ENCODE peak calls at places on chromosomes 4 and X, in seven cellular contexts. T is astrocyte of the spinal cord, B is Caco-2, L is choroid plexus epithelial cell, W is GM12864, N is H1, G is dorsolateral prefrontal cortex. S is an unnamed sample.

GRCh38 chrX:413322-414201 is 26.9 kb upstream of the PPP2R3B start:
- DNase-seq in T (peak), B (no peak), L (peak), W (no peak), N (peak), G (no peak), S (peak)

GRCh38 chr4:55154290-55154880 is 29.0 kb upstream of the KDR start:
- DNase-seq in T (no peak), B (no peak), L (no peak), W (no peak), N (no peak), G (no peak), S (no peak)

GRCh38 chrX:13652256-13653021 is 502 bp upstream of the TCEANC start:
- DNase-seq in T (peak), B (no peak), L (peak), W (no peak), N (no peak), G (no peak), S (peak)

GRCh38 chr4:53644607-53645006 is 53.3 kb upstream of the LNX1 start:
- DNase-seq in T (no peak), B (peak), L (no peak), W (no peak), N (no peak), G (no peak), S (no peak)

GRCh38 chrX:7614616-7615015 is 228.4 kb upstream of the VCX start:
- DNase-seq in T (no peak), B (no peak), L (no peak), W (no peak), N (no peak), G (no peak), S (no peak)

GRCh38 chr4:21380861-21381260 is 567.7 kb downstream of the KCNIP4 start:
- DNase-seq in T (no peak), B (no peak), L (no peak), W (no peak), N (no peak), G (peak), S (no peak)

GRCh38 chr4:108001540-108001939 is 11.9 kb downstream of the HADH start:
- DNase-seq in T (no peak), B (no peak), L (no peak), W (no peak), N (no peak), G (no peak), S (no peak)

GRCh38 chrX:68691921-68692320 is 44.5 kb downstream of the STARD8 start:
- DNase-seq in T (no peak), B (no peak), L (no peak), W (no peak), N (no peak), G (no peak), S (no peak)

GRCh38 chrX:105527759-105528158 is 294.6 kb upstream of the NRK start:
- DNase-seq in T (no peak), B (no peak), L (no peak), W (no peak), N (no peak), G (no peak), S (no peak)

GRCh38 chr4:143335979-143336827 is 473 bp upstream of the GAB1 start:
- DNase-seq in T (peak), B (peak), L (peak), W (no peak), N (peak), G (peak), S (peak)

GRCh38 chr4:151667025-151667424 is 93.8 kb downstream of the GATB start:
- DNase-seq in T (no peak), B (no peak), L (no peak), W (no peak), N (no peak), G (no peak), S (no peak)

GRCh38 chr4:24630937-24631336 is 46.6 kb upstream of the DHX15 start:
- DNase-seq in T (no peak), B (no peak), L (peak), W (no peak), N (no peak), G (no peak), S (peak)

GRCh38 chr4:156779774-156780173 is 191.8 kb downstream of the PDGFC start:
- DNase-seq in T (peak), B (no peak), L (peak), W (no peak), N (no peak), G (no peak), S (peak)

GRCh38 chr4:133641191-133641590 is 492.1 kb downstream of the PCDH10 start:
- DNase-seq in T (no peak), B (no peak), L (no peak), W (no peak), N (no peak), G (no peak), S (no peak)

GRCh38 chr4:681736-682451 is 7.1 kb downstream of the SLC49A3 start:
- DNase-seq in T (no peak), B (peak), L (no peak), W (no peak), N (peak), G (no peak), S (no peak)

GRCh38 chr4:184731056-184731455 is 2.8 kb downstream of the CENPU start:
- DNase-seq in T (no peak), B (no peak), L (no peak), W (no peak), N (no peak), G (no peak), S (no peak)

GRCh38 chrX:13658602-13659001 is 5.7 kb downstream of the TCEANC start:
- DNase-seq in T (peak), B (no peak), L (peak), W (peak), N (no peak), G (no peak), S (peak)

GRCh38 chr4:150381671-150382427 is 200.1 kb upstream of the MAB21L2 start:
- DNase-seq in T (no peak), B (no peak), L (peak), W (no peak), N (no peak), G (no peak), S (peak)

GRCh38 chrX:13398073-13398823 is 78.4 kb upstream of the ATXN3L start:
- DNase-seq in T (peak), B (peak), L (peak), W (no peak), N (no peak), G (no peak), S (peak)

GRCh38 chr4:145098675-145099037 is 545 bp downstream of the ABCE1 start:
- DNase-seq in T (peak), B (no peak), L (peak), W (peak), N (no peak), G (no peak), S (peak)

GRCh38 chr4:91064157-91064853 is 937.1 kb downstream of the CCSER1 start:
- DNase-seq in T (peak), B (peak), L (peak), W (no peak), N (peak), G (no peak), S (peak)

GRCh38 chr4:21476753-21477152 is 471.8 kb downstream of the KCNIP4 start:
- DNase-seq in T (peak), B (peak), L (peak), W (no peak), N (peak), G (no peak), S (peak)

GRCh38 chr4:135144498-135144897 is 942.9 kb upstream of the PABPC4L start:
- DNase-seq in T (no peak), B (no peak), L (no peak), W (no peak), N (no peak), G (no peak), S (no peak)

GRCh38 chr4:57156242-57156990 is 46.2 kb upstream of the IGFBP7 start:
- DNase-seq in T (no peak), B (no peak), L (no peak), W (no peak), N (no peak), G (no peak), S (no peak)

GRCh38 chr4:15947684-15948083 is 9.1 kb upstream of the FGFBP1 start:
- DNase-seq in T (no peak), B (no peak), L (no peak), W (no peak), N (no peak), G (no peak), S (no peak)

GRCh38 chr4:156493858-156494257 is 477.7 kb downstream of the PDGFC start:
- DNase-seq in T (no peak), B (no peak), L (no peak), W (no peak), N (no peak), G (no peak), S (no peak)

GRCh38 chr4:680565-680930 is 6.2 kb downstream of the MYL5 start:
- DNase-seq in T (no peak), B (no peak), L (no peak), W (no peak), N (peak), G (no peak), S (no peak)

GRCh38 chr4:182297659-182298058 is 54.5 kb downstream of the TENM3 start:
- DNase-seq in T (peak), B (no peak), L (peak), W (no peak), N (no peak), G (no peak), S (no peak)

GRCh38 chr4:68366600-68366999 is 16.7 kb upstream of the YTHDC1 start:
- DNase-seq in T (no peak), B (no peak), L (peak), W (no peak), N (no peak), G (no peak), S (no peak)

GRCh38 chrX:97806238-97806637 is 922.5 kb downstream of the RPA4 start:
- DNase-seq in T (peak), B (no peak), L (no peak), W (no peak), N (no peak), G (no peak), S (no peak)

GRCh38 chrX:10884246-10884645 is 226.9 kb upstream of the HCCS start:
- DNase-seq in T (no peak), B (no peak), L (peak), W (no peak), N (no peak), G (no peak), S (peak)

GRCh38 chr4:163400911-163401310 is 57.2 kb downstream of the NPY5R start:
- DNase-seq in T (no peak), B (no peak), L (no peak), W (no peak), N (no peak), G (no peak), S (no peak)

GRCh38 chr4:163404080-163404479 is 60.4 kb downstream of the NPY5R start:
- DNase-seq in T (no peak), B (no peak), L (no peak), W (no peak), N (no peak), G (no peak), S (no peak)

DNA sequence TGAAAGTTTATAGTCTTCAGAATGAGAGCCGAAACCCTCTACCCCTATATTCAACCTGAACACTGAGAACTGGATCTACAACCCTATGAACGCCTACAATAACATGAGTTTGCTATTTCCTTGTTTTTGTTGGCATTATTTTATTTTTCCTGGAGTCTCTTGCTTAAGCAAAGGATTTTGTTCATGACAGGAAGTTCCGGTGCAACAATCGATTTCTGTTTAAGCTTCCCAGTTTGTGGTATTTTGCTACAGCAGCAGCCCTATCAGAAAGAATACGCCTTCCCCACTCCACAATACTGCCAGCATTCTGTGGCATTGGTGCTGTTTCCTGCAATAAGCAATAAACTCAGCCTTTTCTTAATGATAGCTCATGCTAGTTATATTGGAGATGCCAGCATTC is 60.9 kb downstream of the NPY5R start:
- DNase-seq in T (peak), B (no peak), L (peak), W (no peak), N (no peak), G (no peak), S (peak)
- H3K4me3 ChIP-seq in T (no peak), B (no peak), L (peak), W (no peak), N (no peak), G (no peak), S (no peak)

GRCh38 chr4:69577245-69577644 is 62.2 kb downstream of the UGT2A2 start:
- DNase-seq in T (no peak), B (no peak), L (no peak), W (no peak), N (no peak), G (no peak), S (no peak)

DNA sequence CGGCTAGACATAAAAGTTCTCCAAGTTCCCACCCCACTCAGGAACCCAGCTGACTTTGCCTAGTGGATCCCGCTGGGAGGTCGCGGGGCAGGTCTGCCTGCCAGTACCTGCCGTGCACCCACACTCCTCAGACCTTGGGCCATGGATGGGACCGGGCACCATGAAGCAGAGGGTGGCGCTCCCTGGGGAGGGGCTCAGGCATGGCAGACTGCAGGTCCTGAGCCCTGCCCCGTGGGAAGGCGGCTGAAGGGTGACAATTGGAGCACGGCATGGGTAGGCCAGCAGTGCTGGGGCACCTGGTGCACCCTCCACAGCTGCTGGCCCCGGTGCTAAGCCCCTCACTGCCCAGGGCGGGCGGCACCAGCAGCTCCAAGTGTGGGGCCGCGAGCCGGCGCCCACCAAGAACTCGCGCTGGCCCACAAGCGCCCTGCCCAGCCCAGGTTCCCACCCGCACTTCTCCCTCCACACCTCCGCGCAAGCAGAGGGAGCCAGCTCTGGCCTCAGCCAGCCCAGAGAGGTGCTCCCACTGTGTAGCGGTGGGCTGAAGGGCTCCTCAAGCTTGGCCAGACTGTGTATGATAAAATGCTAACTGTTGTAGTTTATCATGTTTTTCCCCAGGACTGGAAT is 63.1 kb downstream of the UGT2A2 start:
- DNase-seq in T (no peak), B (no peak), L (no peak), W (no peak), N (no peak), G (no peak), S (no peak)
- TF ChIP-seq CTCF in T (no peak), B (no peak), L (no peak), W (no peak), N (no peak), G (no peak), S (no peak)

GRCh38 chr4:6235901-6236625 is 33.6 kb upstream of the WFS1 start:
- DNase-seq in T (no peak), B (no peak), L (peak), W (no peak), N (no peak), G (peak), S (no peak)
- H3K4me3 ChIP-seq in T (no peak), B (no peak), L (no peak), W (no peak), N (no peak), G (no peak), S (no peak)

DNA sequence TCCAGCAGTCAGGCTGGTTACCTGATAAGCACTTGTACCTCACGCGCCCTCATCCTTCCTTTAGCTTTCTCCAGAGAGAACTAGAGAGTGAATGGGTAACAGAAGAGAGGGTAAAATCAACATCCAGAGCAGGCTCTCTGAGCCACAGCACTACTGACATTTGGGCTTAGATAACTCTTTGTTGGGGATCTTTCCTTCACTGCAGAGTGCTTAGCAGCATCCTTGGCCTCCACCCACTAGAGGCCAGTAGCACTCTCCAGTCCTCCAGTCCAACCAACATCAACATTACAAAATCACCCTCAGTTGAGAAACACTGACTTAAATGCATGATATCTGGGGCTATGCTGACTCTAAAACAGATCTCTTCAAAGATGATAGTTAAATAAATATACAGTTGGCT is 220.7 kb downstream of the TACR3 start:
- DNase-seq in T (no peak), B (no peak), L (peak), W (no peak), N (no peak), G (no peak), S (peak)
- TF ChIP-seq CTCF in T (no peak), B (peak), L (no peak), W (peak), N (no peak), G (no peak), S (no peak)

DNA sequence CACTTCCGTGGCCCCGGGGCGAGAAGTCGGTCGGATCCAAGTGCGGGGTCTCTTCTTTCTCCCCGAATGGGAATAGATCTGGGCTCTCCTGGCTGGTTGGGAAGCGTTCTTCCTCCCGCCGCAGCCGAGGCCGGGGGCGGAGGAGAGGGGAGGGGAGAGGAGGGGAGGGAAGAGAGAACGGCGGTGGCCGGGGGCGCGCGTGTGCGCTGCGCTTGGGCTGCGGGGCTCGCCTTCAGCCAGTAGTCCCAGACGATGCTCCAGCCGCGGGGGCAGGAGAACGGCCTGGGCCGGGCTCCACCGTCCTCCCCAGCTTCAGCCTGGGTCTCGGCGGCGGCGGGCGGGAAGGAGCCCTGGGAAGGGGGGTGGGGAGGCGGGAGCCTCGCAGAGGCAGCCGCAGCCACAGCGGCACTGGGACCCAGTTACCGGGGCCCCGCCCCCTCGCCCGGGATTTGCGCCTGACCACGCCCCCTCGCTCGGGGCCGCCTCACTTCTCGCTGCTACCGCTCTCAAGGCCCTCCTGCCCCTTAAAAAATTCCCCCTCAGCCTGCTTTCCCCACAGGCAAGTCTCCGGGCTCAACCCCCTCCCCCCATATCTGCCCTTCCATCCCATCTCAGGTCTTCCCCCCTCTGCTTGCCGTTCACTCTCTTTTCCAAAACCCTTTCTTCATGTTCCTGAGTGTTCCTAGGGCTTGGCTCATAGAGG is at the start of gene FGD1:
- DNase-seq in T (peak), B (peak), L (peak), W (no peak), N (peak), G (peak), S (peak)
- H3K4me3 ChIP-seq in T (peak), B (peak), L (peak), W (no peak), N (peak), G (peak), S (peak)

GRCh38 chr4:7985072-7985471 is 45.4 kb upstream of the AFAP1 start:
- DNase-seq in T (no peak), B (no peak), L (no peak), W (no peak), N (no peak), G (no peak), S (no peak)
- TF ChIP-seq CTCF in T (no peak), B (no peak), L (no peak), W (no peak), N (peak), G (no peak), S (no peak)

GRCh38 chr4:112944006-112944405 is 105.4 kb upstream of the ANK2 start:
- DNase-seq in T (no peak), B (no peak), L (no peak), W (no peak), N (no peak), G (no peak), S (no peak)

GRCh38 chr4:112938461-112939058 is 110.9 kb upstream of the ANK2 start:
- DNase-seq in T (peak), B (no peak), L (peak), W (peak), N (no peak), G (no peak), S (peak)

GRCh38 chr4:112939901-112940300 is 109.6 kb upstream of the ANK2 start:
- DNase-seq in T (no peak), B (no peak), L (no peak), W (no peak), N (no peak), G (no peak), S (no peak)

GRCh38 chr4:112940364-112940763 is 109.1 kb upstream of the ANK2 start:
- DNase-seq in T (no peak), B (no peak), L (no peak), W (no peak), N (no peak), G (no peak), S (no peak)

GRCh38 chr4:112942077-112942476 is 107.4 kb upstream of the ANK2 start:
- DNase-seq in T (no peak), B (no peak), L (no peak), W (no peak), N (no peak), G (no peak), S (no peak)
- H3K4me3 ChIP-seq in T (no peak), B (no peak), L (no peak), W (no peak), N (no peak), G (no peak), S (no peak)

DNA sequence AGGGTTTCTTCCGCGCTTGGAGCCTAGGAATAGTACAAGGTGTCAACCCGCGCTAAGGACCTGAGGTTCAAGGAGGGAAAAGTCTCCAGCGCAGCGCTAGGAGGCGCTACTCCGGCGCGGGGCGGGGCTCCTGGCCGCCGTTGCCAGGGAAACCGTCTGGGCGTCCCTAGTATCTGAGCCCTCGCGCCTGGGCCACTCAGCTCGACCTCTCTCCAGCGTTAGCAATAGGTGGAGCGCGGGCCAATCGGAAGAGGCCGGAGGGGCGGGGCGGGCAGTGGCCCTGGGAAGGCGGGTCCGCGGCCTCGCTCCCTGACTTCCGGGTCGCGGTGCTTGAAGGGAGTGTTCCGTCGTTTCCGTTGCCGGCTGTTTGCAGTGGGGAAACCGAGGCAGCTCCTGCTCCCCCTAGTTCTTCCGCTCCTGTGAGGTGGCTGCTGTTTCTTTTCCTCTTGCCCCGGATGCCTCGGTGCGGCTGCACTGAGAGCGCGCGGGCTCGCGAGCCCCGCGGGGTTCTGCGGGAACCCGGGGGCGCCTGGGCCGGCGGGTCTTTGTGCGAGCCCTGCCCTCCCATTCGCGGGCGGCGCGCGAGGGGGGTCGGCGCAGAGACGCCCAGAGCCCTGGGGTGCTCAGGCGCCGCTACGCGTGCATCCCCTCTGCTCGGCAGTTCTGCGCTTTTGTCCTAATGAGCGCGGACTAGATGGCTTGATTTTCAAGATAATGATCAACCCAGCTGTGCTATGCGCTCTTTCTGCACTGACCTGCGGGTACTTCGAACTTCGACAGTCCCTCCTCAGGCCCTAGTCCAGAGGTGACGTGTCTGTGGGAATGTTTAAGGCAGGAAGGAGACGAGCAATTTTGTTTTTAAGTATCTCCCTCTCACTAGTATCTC is at the start of gene ELMOD2:
- DNase-seq in T (peak), B (peak), L (peak), W (peak), N (peak), G (peak), S (peak)
- TF ChIP-seq CTCF in T (peak), B (peak), L (peak), W (peak), N (peak), G (peak), S (peak)

S was measured in cardiac fibroblast.